ENCODE peak calls at places on chromosomes 4 and X, in four cellular contexts. U, Y, A and J are unnamed samples.

GRCh38 chrX:45745479-45745878 is 544.8 kb upstream of the DIPK2B start:
- DNase-seq in A (peak), U (no peak), Y (no peak), J (no peak)

GRCh38 chr4:9765091-9765490 is 16.3 kb upstream of the DRD5 start:
- DNase-seq in A (no peak), U (peak), Y (no peak), J (peak)

GRCh38 chrX:150575415-150575814 is 7.0 kb downstream of the MTM1 start:
- DNase-seq in A (peak), U (no peak), Y (peak), J (peak)

GRCh38 chrX:22800360-22800759 is 199.4 kb upstream of the DDX53 start:
- DNase-seq in U (no peak), Y (peak), A (peak), J (peak)

GRCh38 chrX:110383414-110383813 is 24.8 kb downstream of the RTL9 start:
- DNase-seq in Y (peak), A (peak), U (no peak), J (peak)

GRCh38 chr4:99943904-99944437 is 2.4 kb downstream of the DNAJB14 start:
- DNase-seq in U (no peak), A (no peak), Y (no peak), J (no peak)

GRCh38 chr4:8916251-8916913 is 44.7 kb upstream of the HMX1 start:
- DNase-seq in Y (no peak), A (no peak), U (no peak), J (peak)

GRCh38 chrX:48665991-48666390 is 17.6 kb upstream of the WAS start:
- DNase-seq in A (peak), U (no peak), Y (no peak), J (no peak)

GRCh38 chr4:97279410-97279809 is 863.9 kb downstream of the STPG2 start:
- DNase-seq in A (no peak), U (no peak), Y (no peak), J (no peak)

GRCh38 chrX:31213941-31214340 is 142.1 kb upstream of the FTHL17 start:
- DNase-seq in Y (peak), U (no peak), A (no peak), J (peak)

GRCh38 chrX:1097328-1097727 is 115.1 kb downstream of the CRLF2 start:
- DNase-seq in U (no peak), Y (no peak), A (no peak), J (no peak)

GRCh38 chrX:140110081-140110650 is 144.8 kb upstream of the CXorf66 start:
- DNase-seq in A (no peak), U (no peak), Y (no peak), J (no peak)

GRCh38 chrX:46257451-46257879 is 287.8 kb downstream of the ZNF674 start:
- DNase-seq in A (no peak), Y (peak), U (no peak), J (no peak)

GRCh38 chr4:47551682-47552081 is 66.6 kb downstream of the ATP10D start:
- DNase-seq in Y (peak), A (peak), U (no peak), J (no peak)

GRCh38 chr4:22921891-22922290 is 229.2 kb downstream of the GBA3 start:
- DNase-seq in U (no peak), Y (no peak), A (no peak), J (no peak)

GRCh38 chr4:37839426-37839825 is 12.9 kb downstream of the PGM2 start:
- DNase-seq in A (no peak), Y (no peak), U (no peak), J (no peak)

DNA sequence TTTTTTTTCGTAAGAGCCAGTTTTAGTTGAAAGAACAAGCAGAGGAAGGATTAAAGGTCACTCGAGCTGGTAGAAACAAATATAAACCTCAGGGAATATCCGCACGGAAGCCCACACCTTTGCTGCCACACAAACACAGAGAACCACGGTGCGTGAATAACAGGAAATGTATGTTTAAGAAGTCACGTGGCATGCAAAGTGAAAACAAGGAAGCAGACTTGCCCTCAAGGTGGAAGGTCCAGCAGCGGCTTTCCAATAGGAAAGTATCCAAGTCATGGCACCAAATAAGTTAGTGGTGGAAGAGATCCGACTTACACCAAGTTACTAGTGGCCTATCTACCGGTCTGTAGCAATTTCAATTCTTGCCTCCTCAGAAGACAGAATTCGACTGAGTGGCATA is 215.5 kb downstream of the HHIP start:
- DNase-seq in U (no peak), A (no peak), Y (no peak), J (peak)
- H3K4me2 ChIP-seq in U (no peak), A (no peak), Y (no peak), J (no peak)

DNA sequence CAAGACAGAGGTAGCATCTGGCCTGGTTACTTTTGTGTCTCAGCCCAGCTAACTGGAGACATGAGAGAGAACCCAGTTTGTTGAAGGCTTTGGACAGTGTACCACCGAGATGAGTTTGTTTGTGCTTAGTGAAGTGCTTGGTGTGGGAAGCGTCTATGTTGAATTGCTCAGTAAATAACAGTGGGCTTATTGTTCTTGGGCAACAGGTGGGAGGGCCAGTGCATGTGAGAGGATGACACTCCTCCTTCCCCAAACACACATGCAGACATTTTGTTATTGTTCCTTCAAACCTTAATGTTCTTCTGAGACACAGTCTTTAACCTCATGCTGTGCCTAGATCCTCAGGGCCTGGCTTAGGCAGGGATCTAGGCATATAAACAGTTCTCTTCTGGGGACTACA is 39.7 kb downstream of the MSN start:
- DNase-seq in Y (no peak), A (no peak), U (no peak), J (no peak)
- H3K4me2 ChIP-seq in Y (no peak), A (peak), U (no peak), J (no peak)

GRCh38 chr4:101009471-101009870 is 337.9 kb downstream of the PPP3CA start:
- DNase-seq in A (no peak), U (no peak), Y (no peak), J (no peak)
- H3K4me2 ChIP-seq in A (peak), U (no peak), Y (no peak), J (no peak)

DNA sequence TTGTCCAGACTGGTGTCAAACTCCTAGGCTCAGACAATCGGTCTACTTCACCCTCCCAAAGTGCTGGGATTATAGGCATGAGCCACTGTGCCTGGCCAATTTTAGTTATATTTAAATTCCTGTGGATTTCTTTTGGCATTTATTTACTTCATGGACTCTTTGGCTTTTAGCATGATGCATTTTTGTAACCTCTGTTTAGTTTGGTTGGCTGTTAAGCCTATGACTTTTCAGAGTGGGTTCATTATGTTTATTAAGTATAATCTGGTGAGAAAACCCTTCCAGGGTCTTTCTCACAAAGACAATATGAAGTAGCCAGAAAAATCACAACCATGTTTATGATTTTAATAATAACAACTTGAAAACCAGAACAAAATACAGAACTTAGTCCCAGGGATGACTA is 49.4 kb downstream of the USP38 start:
- DNase-seq in U (no peak), A (no peak), Y (no peak), J (no peak)
- H3K4me2 ChIP-seq in U (no peak), A (no peak), Y (no peak), J (no peak)

GRCh38 chr4:3399277-3400194 is 42.2 kb upstream of the HGFAC start:
- DNase-seq in Y (peak), U (no peak), A (peak), J (no peak)
- H3K4me2 ChIP-seq in Y (no peak), U (no peak), A (no peak), J (no peak)